ENCODE peak calls at places on chromosomes 11 and 22, in ten cellular contexts. One of them, this sample, is unnamed. For H3K4me1, the result is how much of the 10 kb centered on the place peaks cover.

GRCh38 chr11:3195251-3196160 is 23.1 kb downstream of the MRGPRG start:
- DNase-seq in CD8-positive, alpha-beta T cell: no peak
- DNase-seq in ovary: no peak
- DNase-seq in A549: no peak
- DNase-seq in mammary epithelial cell: no peak
- DNase-seq in Caco-2: no peak
- DNase-seq in heart left ventricle: no peak
- DNase-seq in body of pancreas: no peak
- DNase-seq in heart right ventricle: no peak
- DNase-seq in SJSA1: peak
- DNase-seq in this sample: no peak

GRCh38 chr11:74154621-74155281 is 16.1 kb downstream of the C2CD3 start:
- DNase-seq in mammary epithelial cell: peak
- DNase-seq in heart right ventricle: no peak
- DNase-seq in body of pancreas: no peak
- DNase-seq in SJSA1: no peak
- DNase-seq in Caco-2: no peak
- DNase-seq in ovary: no peak
- DNase-seq in heart left ventricle: no peak
- DNase-seq in CD8-positive, alpha-beta T cell: no peak
- DNase-seq in A549: no peak
- DNase-seq in this sample: no peak

GRCh38 chr22:17954200-17954859 is 70.0 kb downstream of the MICAL3 start:
- DNase-seq in heart right ventricle: no peak
- DNase-seq in body of pancreas: no peak
- DNase-seq in Caco-2: no peak
- DNase-seq in heart left ventricle: no peak
- DNase-seq in mammary epithelial cell: no peak
- DNase-seq in CD8-positive, alpha-beta T cell: no peak
- DNase-seq in A549: no peak
- DNase-seq in ovary: peak
- DNase-seq in SJSA1: no peak
- DNase-seq in this sample: no peak

GRCh38 chr22:29044657-29045176 is 16.9 kb downstream of the C22orf31 start:
- DNase-seq in mammary epithelial cell: peak
- DNase-seq in ovary: no peak
- DNase-seq in body of pancreas: no peak
- DNase-seq in A549: no peak
- DNase-seq in heart right ventricle: no peak
- DNase-seq in CD8-positive, alpha-beta T cell: no peak
- DNase-seq in SJSA1: peak
- DNase-seq in Caco-2: no peak
- DNase-seq in heart left ventricle: no peak
- DNase-seq in this sample: no peak

GRCh38 chr11:81993755-81994154 is 739.9 kb downstream of the FAM181B start:
- DNase-seq in SJSA1: no peak
- DNase-seq in CD8-positive, alpha-beta T cell: no peak
- DNase-seq in Caco-2: no peak
- DNase-seq in heart right ventricle: no peak
- DNase-seq in body of pancreas: no peak
- DNase-seq in ovary: no peak
- DNase-seq in mammary epithelial cell: no peak
- DNase-seq in A549: no peak
- DNase-seq in heart left ventricle: no peak
- DNase-seq in this sample: no peak

GRCh38 chr22:50293441-50294318 is 13.8 kb downstream of the PLXNB2 start:
- DNase-seq in heart left ventricle: peak
- DNase-seq in Caco-2: peak
- DNase-seq in CD8-positive, alpha-beta T cell: no peak
- DNase-seq in mammary epithelial cell: peak
- DNase-seq in A549: no peak
- DNase-seq in heart right ventricle: peak
- DNase-seq in ovary: peak
- DNase-seq in SJSA1: peak
- DNase-seq in body of pancreas: peak
- DNase-seq in this sample: peak

GRCh38 chr11:10973416-10973815 is 115.6 kb upstream of the ZBED5 start:
- DNase-seq in heart left ventricle: no peak
- DNase-seq in SJSA1: no peak
- DNase-seq in heart right ventricle: no peak
- DNase-seq in CD8-positive, alpha-beta T cell: no peak
- DNase-seq in A549: no peak
- DNase-seq in ovary: no peak
- DNase-seq in mammary epithelial cell: no peak
- DNase-seq in Caco-2: no peak
- DNase-seq in body of pancreas: no peak
- DNase-seq in this sample: no peak

GRCh38 chr22:38754247-38755154 is 1.3 kb downstream of the SUN2 start:
- DNase-seq in mammary epithelial cell: peak
- DNase-seq in heart right ventricle: no peak
- DNase-seq in A549: no peak
- DNase-seq in heart left ventricle: peak
- DNase-seq in CD8-positive, alpha-beta T cell: no peak
- DNase-seq in body of pancreas: peak
- DNase-seq in Caco-2: no peak
- DNase-seq in ovary: peak
- DNase-seq in SJSA1: peak
- DNase-seq in this sample: peak

GRCh38 chr11:113504586-113504985 is 29.4 kb upstream of the DRD2 start:
- DNase-seq in heart left ventricle: no peak
- DNase-seq in body of pancreas: no peak
- DNase-seq in Caco-2: no peak
- DNase-seq in ovary: no peak
- DNase-seq in mammary epithelial cell: no peak
- DNase-seq in A549: no peak
- DNase-seq in SJSA1: no peak
- DNase-seq in CD8-positive, alpha-beta T cell: no peak
- DNase-seq in heart right ventricle: no peak
- DNase-seq in this sample: no peak

GRCh38 chr11:131356201-131356600 is 14.2 kb upstream of the NTM start:
- DNase-seq in heart right ventricle: no peak
- DNase-seq in Caco-2: no peak
- DNase-seq in CD8-positive, alpha-beta T cell: no peak
- DNase-seq in A549: no peak
- DNase-seq in SJSA1: no peak
- DNase-seq in body of pancreas: no peak
- DNase-seq in mammary epithelial cell: peak
- DNase-seq in heart left ventricle: no peak
- DNase-seq in ovary: no peak
- DNase-seq in this sample: no peak

GRCh38 chr22:22812031-22812905 is 75.3 kb upstream of the IGLL5 start:
- DNase-seq in heart right ventricle: no peak
- DNase-seq in mammary epithelial cell: no peak
- DNase-seq in Caco-2: no peak
- DNase-seq in ovary: no peak
- DNase-seq in CD8-positive, alpha-beta T cell: no peak
- DNase-seq in A549: no peak
- DNase-seq in heart left ventricle: no peak
- DNase-seq in body of pancreas: no peak
- DNase-seq in SJSA1: no peak
- DNase-seq in this sample: no peak

GRCh38 chr11:587978-588380 is 11.7 kb downstream of the PHRF1 start:
- DNase-seq in heart left ventricle: no peak
- DNase-seq in heart right ventricle: no peak
- DNase-seq in body of pancreas: no peak
- DNase-seq in mammary epithelial cell: no peak
- DNase-seq in SJSA1: no peak
- DNase-seq in CD8-positive, alpha-beta T cell: peak
- DNase-seq in ovary: no peak
- DNase-seq in A549: peak
- DNase-seq in Caco-2: peak
- DNase-seq in this sample: no peak

DNA sequence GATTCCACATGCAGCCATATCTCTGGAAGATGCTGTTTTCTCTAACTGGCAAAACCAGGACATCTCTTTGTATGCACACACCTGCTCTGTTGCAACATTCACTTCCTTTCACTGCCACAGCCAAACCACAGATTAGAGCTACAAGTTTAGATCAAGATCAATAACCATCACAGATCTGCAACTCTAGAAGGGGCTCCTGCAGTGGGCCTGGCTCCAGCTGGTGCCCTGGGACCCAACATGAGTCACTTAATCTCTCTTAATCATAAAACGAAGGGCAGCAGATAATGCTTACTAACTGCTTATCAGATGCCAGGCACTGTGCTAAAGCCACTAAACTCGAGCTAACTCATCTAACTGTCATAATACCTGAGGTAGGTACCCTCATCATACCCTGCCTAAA is 22.1 kb downstream of the SMCO4 start:
- DNase-seq in ovary: no peak
- DNase-seq in body of pancreas: no peak
- DNase-seq in heart right ventricle: no peak
- DNase-seq in CD8-positive, alpha-beta T cell: no peak
- DNase-seq in SJSA1: no peak
- DNase-seq in heart left ventricle: no peak
- DNase-seq in mammary epithelial cell: no peak
- DNase-seq in Caco-2: no peak
- DNase-seq in A549: no peak
- DNase-seq in this sample: no peak
- H3K4me3 ChIP-seq in ovary: no peak
- H3K4me3 ChIP-seq in body of pancreas: no peak
- H3K4me3 ChIP-seq in heart right ventricle: no peak
- H3K4me3 ChIP-seq in CD8-positive, alpha-beta T cell: no peak
- H3K4me3 ChIP-seq in SJSA1: no peak
- H3K4me3 ChIP-seq in heart left ventricle: no peak
- H3K4me3 ChIP-seq in mammary epithelial cell: no peak
- H3K4me3 ChIP-seq in Caco-2: no peak
- H3K4me3 ChIP-seq in A549: no peak
- H3K4me3 ChIP-seq in this sample: no peak

GRCh38 chr11:102276302-102277182 is 40.7 kb upstream of the BIRC3 start:
- DNase-seq in Caco-2: no peak
- DNase-seq in ovary: no peak
- DNase-seq in body of pancreas: no peak
- DNase-seq in heart right ventricle: no peak
- DNase-seq in SJSA1: no peak
- DNase-seq in mammary epithelial cell: no peak
- DNase-seq in heart left ventricle: no peak
- DNase-seq in A549: no peak
- DNase-seq in CD8-positive, alpha-beta T cell: no peak
- DNase-seq in this sample: no peak

GRCh38 chr11:102284008-102284407 is 33.3 kb upstream of the BIRC3 start:
- DNase-seq in A549: no peak
- DNase-seq in SJSA1: no peak
- DNase-seq in heart right ventricle: no peak
- DNase-seq in heart left ventricle: no peak
- DNase-seq in ovary: no peak
- DNase-seq in mammary epithelial cell: no peak
- DNase-seq in Caco-2: no peak
- DNase-seq in body of pancreas: no peak
- DNase-seq in CD8-positive, alpha-beta T cell: no peak
- DNase-seq in this sample: no peak

GRCh38 chr11:102283088-102283487 is 34.2 kb upstream of the BIRC3 start:
- DNase-seq in SJSA1: no peak
- DNase-seq in mammary epithelial cell: no peak
- DNase-seq in heart left ventricle: no peak
- DNase-seq in body of pancreas: no peak
- DNase-seq in A549: no peak
- DNase-seq in ovary: no peak
- DNase-seq in Caco-2: no peak
- DNase-seq in CD8-positive, alpha-beta T cell: no peak
- DNase-seq in heart right ventricle: no peak
- DNase-seq in this sample: no peak

GRCh38 chr11:102280237-102280833 is 36.9 kb upstream of the BIRC3 start:
- DNase-seq in heart right ventricle: no peak
- DNase-seq in ovary: no peak
- DNase-seq in heart left ventricle: no peak
- DNase-seq in mammary epithelial cell: no peak
- DNase-seq in A549: no peak
- DNase-seq in Caco-2: no peak
- DNase-seq in SJSA1: no peak
- DNase-seq in body of pancreas: no peak
- DNase-seq in CD8-positive, alpha-beta T cell: no peak
- DNase-seq in this sample: no peak

GRCh38 chr11:102279641-102280170 is 37.6 kb upstream of the BIRC3 start:
- DNase-seq in body of pancreas: no peak
- DNase-seq in A549: no peak
- DNase-seq in mammary epithelial cell: peak
- DNase-seq in Caco-2: no peak
- DNase-seq in heart right ventricle: no peak
- DNase-seq in SJSA1: no peak
- DNase-seq in ovary: no peak
- DNase-seq in heart left ventricle: no peak
- DNase-seq in CD8-positive, alpha-beta T cell: no peak
- DNase-seq in this sample: no peak
- H3K4me1 ChIP-seq in body of pancreas: under half
- H3K4me1 ChIP-seq in A549: under half
- H3K4me1 ChIP-seq in mammary epithelial cell: under half
- H3K4me1 ChIP-seq in Caco-2: under half
- H3K4me1 ChIP-seq in heart right ventricle: under half
- H3K4me1 ChIP-seq in SJSA1: under half
- H3K4me1 ChIP-seq in ovary: under half
- H3K4me1 ChIP-seq in heart left ventricle: under half
- H3K4me1 ChIP-seq in CD8-positive, alpha-beta T cell: under half
- H3K4me1 ChIP-seq in this sample: under half

DNA sequence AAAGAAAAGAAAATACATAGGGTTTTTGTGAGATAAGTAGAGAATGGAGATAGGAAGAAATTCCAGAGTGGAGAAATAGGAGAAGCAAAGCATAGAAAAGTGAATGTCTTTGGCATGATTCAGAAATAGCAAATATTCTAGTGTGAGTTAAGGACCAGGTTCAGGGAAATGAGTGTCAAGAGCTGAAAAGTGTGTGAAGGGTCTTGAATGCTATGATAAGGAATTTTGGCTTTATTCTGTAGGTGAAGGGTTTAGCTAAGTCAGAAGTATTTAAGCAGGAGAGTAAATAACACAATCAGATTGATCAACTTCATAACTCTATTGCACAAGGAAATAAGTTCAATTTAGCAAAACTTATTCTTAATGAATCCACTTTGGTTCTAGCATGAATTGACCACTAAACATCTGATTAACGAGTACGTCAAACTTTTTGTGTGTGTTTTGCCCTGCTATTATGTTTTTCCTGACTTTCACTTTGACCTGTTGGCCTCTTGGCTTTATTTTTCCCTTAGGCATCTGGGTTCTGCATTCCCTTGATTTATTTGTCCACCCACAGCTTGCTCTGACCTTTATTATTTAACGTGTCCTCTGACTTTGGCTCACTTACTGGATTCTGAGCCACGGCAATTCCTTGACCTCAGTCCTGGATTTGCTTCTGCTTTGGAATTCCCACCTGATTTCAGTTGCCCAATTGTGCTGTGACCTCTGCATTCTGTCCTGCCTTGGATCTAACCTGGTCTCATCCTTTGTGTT is 11.9 kb upstream of the TMEM218 start:
- DNase-seq in SJSA1: no peak
- DNase-seq in mammary epithelial cell: no peak
- DNase-seq in Caco-2: no peak
- DNase-seq in heart left ventricle: no peak
- DNase-seq in A549: no peak
- DNase-seq in ovary: no peak
- DNase-seq in CD8-positive, alpha-beta T cell: no peak
- DNase-seq in heart right ventricle: no peak
- DNase-seq in body of pancreas: no peak
- DNase-seq in this sample: no peak
- H3K4me3 ChIP-seq in SJSA1: no peak
- H3K4me3 ChIP-seq in mammary epithelial cell: no peak
- H3K4me3 ChIP-seq in Caco-2: peak
- H3K4me3 ChIP-seq in heart left ventricle: no peak
- H3K4me3 ChIP-seq in A549: peak
- H3K4me3 ChIP-seq in ovary: no peak
- H3K4me3 ChIP-seq in CD8-positive, alpha-beta T cell: no peak
- H3K4me3 ChIP-seq in heart right ventricle: no peak
- H3K4me3 ChIP-seq in body of pancreas: no peak
- H3K4me3 ChIP-seq in this sample: no peak

GRCh38 chr11:71930556-71931244 is 1.9 kb downstream of the RNF121 start:
- DNase-seq in Caco-2: no peak
- DNase-seq in CD8-positive, alpha-beta T cell: no peak
- DNase-seq in ovary: no peak
- DNase-seq in heart right ventricle: no peak
- DNase-seq in A549: no peak
- DNase-seq in mammary epithelial cell: no peak
- DNase-seq in body of pancreas: no peak
- DNase-seq in heart left ventricle: no peak
- DNase-seq in SJSA1: no peak
- DNase-seq in this sample: no peak
- H3K4me1 ChIP-seq in Caco-2: under half
- H3K4me1 ChIP-seq in CD8-positive, alpha-beta T cell: under half
- H3K4me1 ChIP-seq in ovary: under half
- H3K4me1 ChIP-seq in heart right ventricle: half or more
- H3K4me1 ChIP-seq in A549: half or more
- H3K4me1 ChIP-seq in mammary epithelial cell: under half
- H3K4me1 ChIP-seq in body of pancreas: under half
- H3K4me1 ChIP-seq in heart left ventricle: under half
- H3K4me1 ChIP-seq in SJSA1: under half
- H3K4me1 ChIP-seq in this sample: under half

This sample was measured in aorta.